ENCODE peak calls at places on chromosomes 12 and 14, in five cellular contexts. M, F, Z, X and J are unnamed samples.

GRCh38 chr12:1920971-1921370 is 2.5 kb upstream of the CACNA2D4 start:
- DNase-seq in M (no peak), F (no peak), Z (no peak), X (no peak), J (peak)

GRCh38 chr12:103373088-103373523 is 122.7 kb downstream of the C12orf42 start:
- DNase-seq in M (no peak), F (no peak), Z (peak), X (no peak), J (no peak)

GRCh38 chr12:25421651-25422150 is 131.4 kb downstream of the LMNTD1 start:
- DNase-seq in M (peak), F (no peak), Z (no peak), X (no peak), J (no peak)

GRCh38 chr12:32418903-32419519 is 19.7 kb downstream of the FGD4 start:
- DNase-seq in M (no peak), F (no peak), Z (no peak), X (no peak), J (no peak)

GRCh38 chr12:4032906-4033628 is 159.9 kb upstream of the PARP11 start:
- DNase-seq in M (no peak), F (no peak), Z (no peak), X (no peak), J (no peak)

GRCh38 chr12:102955926-102956737 is 1.3 kb upstream of the ASCL1 start:
- DNase-seq in M (no peak), F (no peak), Z (no peak), X (no peak), J (no peak)

GRCh38 chr14:88468396-88468795 is 82.9 kb downstream of the SPATA7 start:
- DNase-seq in M (peak), F (no peak), Z (no peak), X (no peak), J (peak)

GRCh38 chr14:41606249-41607118 is at the start of gene LRFN5:
- DNase-seq in M (peak), F (no peak), Z (no peak), X (peak), J (peak)

GRCh38 chr12:30484658-30485057 is 211.0 kb downstream of the IPO8 start:
- DNase-seq in M (no peak), F (no peak), Z (no peak), X (no peak), J (no peak)

GRCh38 chr12:4938900-4939299 is 29.2 kb downstream of the KCNA1 start:
- DNase-seq in M (no peak), F (no peak), Z (no peak), X (no peak), J (no peak)

GRCh38 chr12:98644433-98644711 is 216 bp downstream of the IKBIP start:
- DNase-seq in M (no peak), F (no peak), Z (no peak), X (no peak), J (peak)

GRCh38 chr12:3161861-3162260 is 84.7 kb downstream of the TSPAN9 start:
- DNase-seq in M (no peak), F (no peak), Z (no peak), X (no peak), J (no peak)

GRCh38 chr12:132178801-132179401 is 34.6 kb downstream of the NOC4L start:
- DNase-seq in M (no peak), F (no peak), Z (peak), X (no peak), J (no peak)

GRCh38 chr14:91754819-91755218 is 22.9 kb upstream of the CATSPERB start:
- DNase-seq in M (no peak), F (no peak), Z (no peak), X (no peak), J (no peak)

GRCh38 chr12:100031821-100032220 is 47.1 kb upstream of the ANKS1B start:
- DNase-seq in M (no peak), F (no peak), Z (no peak), X (no peak), J (no peak)

GRCh38 chr12:12039897-12040296 is 30.8 kb upstream of the BCL2L14 start:
- DNase-seq in M (no peak), F (no peak), Z (no peak), X (no peak), J (no peak)

GRCh38 chr14:69858801-69859200 is 20.4 kb upstream of the SMOC1 start:
- DNase-seq in M (no peak), F (no peak), Z (no peak), X (no peak), J (no peak)

GRCh38 chr12:106900554-106900953 is 55.2 kb upstream of the TMEM263 start:
- DNase-seq in M (no peak), F (no peak), Z (no peak), X (no peak), J (no peak)

GRCh38 chr12:124321040-124321481 is 26.2 kb downstream of the RFLNA start:
- DNase-seq in M (peak), F (peak), Z (no peak), X (peak), J (no peak)

GRCh38 chr12:29350080-29350479 is 30.9 kb downstream of the ERGIC2 start:
- DNase-seq in M (peak), F (no peak), Z (no peak), X (no peak), J (peak)

GRCh38 chr12:19710811-19711793 is 271.8 kb downstream of the AEBP2 start:
- DNase-seq in M (peak), F (no peak), Z (no peak), X (no peak), J (no peak)

GRCh38 chr12:49232940-49233841 is 31.7 kb upstream of the TUBA1C start:
- DNase-seq in M (peak), F (no peak), Z (peak), X (peak), J (no peak)

GRCh38 chr12:19482551-19483109 is 43.3 kb downstream of the AEBP2 start:
- DNase-seq in M (no peak), F (no peak), Z (no peak), X (no peak), J (no peak)

GRCh38 chr14:33475623-33476022 is 475.3 kb downstream of the EGLN3 start:
- DNase-seq in M (peak), F (no peak), Z (peak), X (peak), J (peak)

GRCh38 chr12:68119724-68120211 is 39.8 kb downstream of the IFNG start:
- DNase-seq in M (no peak), F (no peak), Z (peak), X (no peak), J (peak)

GRCh38 chr14:105864651-105865265 is 338.4 kb downstream of the TMEM121 start:
- DNase-seq in M (no peak), F (peak), Z (no peak), X (no peak), J (no peak)

GRCh38 chr12:101707131-101707782 is 9.8 kb downstream of the CHPT1 start:
- DNase-seq in M (no peak), F (no peak), Z (no peak), X (no peak), J (peak)

GRCh38 chr12:113071063-113071426 is 14.5 kb downstream of the DTX1 start:
- DNase-seq in M (no peak), F (no peak), Z (no peak), X (no peak), J (no peak)

GRCh38 chr14:97705976-97706375 is 908.8 kb downstream of the VRK1 start:
- DNase-seq in M (no peak), F (no peak), Z (no peak), X (no peak), J (no peak)

GRCh38 chr12:114779203-114779602 is 95.2 kb upstream of the TBX3 start:
- DNase-seq in M (no peak), F (no peak), Z (no peak), X (no peak), J (no peak)

GRCh38 chr14:101955695-101956161 is 8.6 kb upstream of the DYNC1H1 start:
- DNase-seq in M (no peak), F (peak), Z (no peak), X (no peak), J (no peak)

GRCh38 chr12:110475426-110475825 is 6.8 kb downstream of the FAM216A start:
- DNase-seq in M (no peak), F (no peak), Z (no peak), X (no peak), J (no peak)

GRCh38 chr12:93832126-93832525 is 155.0 kb downstream of the CRADD start:
- DNase-seq in M (no peak), F (no peak), Z (no peak), X (no peak), J (no peak)

GRCh38 chr12:93397412-93397811 is 19.7 kb downstream of the NUDT4 start:
- DNase-seq in M (no peak), F (no peak), Z (no peak), X (no peak), J (no peak)

GRCh38 chr14:99321955-99322730 is 50.1 kb upstream of the BCL11B start:
- DNase-seq in M (no peak), F (no peak), Z (no peak), X (no peak), J (no peak)

GRCh38 chr12:49587174-49587908 is 18.1 kb downstream of the FAM186B start:
- DNase-seq in M (no peak), F (no peak), Z (no peak), X (no peak), J (no peak)

GRCh38 chr12:107092669-107093546 is 441 bp downstream of the CRY1 start:
- DNase-seq in M (no peak), F (peak), Z (peak), X (no peak), J (peak)

GRCh38 chr14:104723651-104724406 is at the start of gene ADSS1:
- DNase-seq in M (no peak), F (no peak), Z (no peak), X (peak), J (no peak)

GRCh38 chr12:57416039-57416996 is 14.5 kb downstream of the R3HDM2 start:
- DNase-seq in M (no peak), F (no peak), Z (no peak), X (no peak), J (no peak)